ENCODE peak calls at places on chromosomes 13 and 19, in five cellular contexts. O is CD8-positive, alpha-beta T cell; Z is heart right ventricle; L is right cardiac atrium; K is heart left ventricle. Q is an unnamed sample.
A peak's percentile ranks its signal among the peaks of the same experiment; 100 is the strongest.

GRCh38 chr19:6769006-6769637 is 1.9 kb upstream of the SH2D3A start:
- DNase-seq in O (no peak), Z (no peak), L (no peak), K (no peak), Q (no peak)

GRCh38 chr13:44797685-44798084 is 191.6 kb downstream of the NUFIP1 start:
- DNase-seq in O (no peak), Z (no peak), L (no peak), K (no peak), Q (no peak)

GRCh38 chr19:29439021-29439420 is 86.8 kb upstream of the VSTM2B start:
- DNase-seq in O (no peak), Z (no peak), L (no peak), K (no peak), Q (no peak)

GRCh38 chr19:4058696-4059492 is 7.8 kb downstream of the ZBTB7A start:
- DNase-seq in O (no peak), Z (no peak), L (peak; percentile 69), K (no peak), Q (no peak)

GRCh38 chr13:24275041-24275440 is 34.3 kb upstream of the C1QTNF9 start:
- DNase-seq in O (no peak), Z (no peak), L (no peak), K (no peak), Q (no peak)

GRCh38 chr19:17544418-17544817 is 11.0 kb upstream of the COLGALT1 start:
- DNase-seq in O (no peak), Z (no peak), L (peak; percentile 2), K (no peak), Q (no peak)

GRCh38 chr19:10237702-10238101 is 6.6 kb upstream of the S1PR2 start:
- DNase-seq in O (no peak), Z (no peak), L (no peak), K (no peak), Q (no peak)

GRCh38 chr13:44326961-44327360 is 46.7 kb upstream of the SERP2 start:
- DNase-seq in O (no peak), Z (no peak), L (no peak), K (no peak), Q (no peak)

GRCh38 chr19:588758-589692 is 656 bp upstream of the HCN2 start:
- DNase-seq in O (no peak), Z (peak; percentile 13), L (no peak), K (no peak), Q (no peak)

GRCh38 chr19:55605637-55606470 is at the start of gene ZNF865:
- DNase-seq in O (peak; percentile 70), Z (peak; percentile 63), L (peak; percentile 84), K (peak; percentile 75), Q (peak; percentile 78)

GRCh38 chr13:38814331-38814730 is 127.5 kb downstream of the FREM2 start:
- DNase-seq in O (no peak), Z (no peak), L (no peak), K (no peak), Q (no peak)

GRCh38 chr13:24133396-24133795 is 27.1 kb upstream of the SPATA13 start:
- DNase-seq in O (no peak), Z (no peak), L (no peak), K (no peak), Q (no peak)

GRCh38 chr13:94209110-94209509 is 270.4 kb downstream of the DCT start:
- DNase-seq in O (no peak), Z (no peak), L (no peak), K (no peak), Q (no peak)

GRCh38 chr13:31913459-31913858 is 118.1 kb upstream of the FRY start:
- DNase-seq in O (no peak), Z (no peak), L (no peak), K (no peak), Q (no peak)

GRCh38 chr13:87280139-87280538 is 391.0 kb upstream of the SLITRK5 start:
- DNase-seq in O (no peak), Z (no peak), L (no peak), K (no peak), Q (no peak)

GRCh38 chr19:42286349-42287016 is 15.4 kb upstream of the PRR19 start:
- DNase-seq in O (no peak), Z (peak; percentile 57), L (peak; percentile 84), K (peak; percentile 62), Q (no peak)
- H3K4me1 ChIP-seq in O (peaks cover 30% of the 10 kb centered on the region), Z (peaks cover 46% of the 10 kb centered on the region), L (peaks cover 26% of the 10 kb centered on the region), K (peaks cover 45% of the 10 kb centered on the region), Q (peaks cover 34% of the 10 kb centered on the region)

DNA sequence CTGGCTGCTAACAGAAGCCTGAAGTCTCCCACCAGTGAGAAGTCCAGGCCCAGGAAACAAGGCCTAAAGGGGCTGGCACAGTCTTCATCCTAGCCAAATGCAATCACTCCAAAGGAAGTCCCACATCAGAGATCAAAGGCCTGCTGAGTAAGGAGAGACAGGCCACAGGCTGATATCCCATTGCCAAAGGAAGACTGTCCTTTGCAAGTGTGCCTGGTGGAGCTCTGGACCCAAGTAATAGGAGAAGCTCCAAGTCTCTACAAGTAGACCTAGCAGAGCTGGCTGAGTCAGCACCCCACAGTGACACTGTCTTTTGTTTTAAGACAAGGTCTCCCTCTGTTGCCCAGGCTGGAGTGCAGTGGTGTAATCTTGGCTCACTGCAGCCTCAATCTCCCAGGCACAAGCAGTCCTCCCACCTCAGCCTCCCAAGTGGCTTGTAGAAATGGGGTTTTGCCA is 4.5 kb downstream of the DBP start:
- DNase-seq in O (no peak), Z (no peak), L (no peak), K (no peak), Q (no peak)
- H3K27ac ChIP-seq in O (no peak overlapping the region), Z (peak overlapping the region; percentile 95), L (no peak overlapping the region), K (peak overlapping the region; percentile 98), Q (no peak overlapping the region)

DNA sequence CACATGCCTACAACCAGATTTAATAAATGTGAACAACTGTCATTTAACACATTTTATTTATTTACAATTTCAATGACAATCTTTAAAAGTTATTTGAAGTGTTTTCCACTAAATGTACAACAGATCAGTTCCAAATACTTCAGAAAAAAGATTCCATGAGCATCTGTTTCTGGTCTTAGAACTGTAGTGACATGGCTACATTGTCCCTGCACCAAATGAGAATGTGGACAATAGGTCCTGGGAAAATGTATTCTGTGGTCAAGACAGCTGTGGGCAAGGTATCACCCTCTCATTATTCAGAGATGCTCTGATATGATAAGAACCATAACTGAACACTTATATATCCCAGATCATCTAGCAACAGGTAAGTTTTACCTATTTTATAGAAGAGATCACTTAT is 43.7 kb downstream of the ELF1 start:
- DNase-seq in O (no peak), Z (no peak), L (no peak), K (no peak), Q (no peak)
- H3K4me1 ChIP-seq in O (peaks cover 78% of the 10 kb centered on the region), Z (peaks cover 99% of the 10 kb centered on the region), L (peaks cover 9% of the 10 kb centered on the region), K (peaks cover 98% of the 10 kb centered on the region), Q (no peaks in the 10 kb centered on the region)

GRCh38 chr19:56838680-56838929 is 1.9 kb downstream of the PEG3 start:
- DNase-seq in O (no peak), Z (no peak), L (no peak), K (no peak), Q (no peak)

GRCh38 chr19:56838930-56839664 is 1.4 kb downstream of the PEG3 start:
- DNase-seq in O (peak; percentile 59), Z (peak; percentile 94), L (peak; percentile 99), K (peak; percentile 95), Q (no peak)

GRCh38 chr19:56837004-56837403 is 3.5 kb downstream of the PEG3 start:
- DNase-seq in O (no peak), Z (no peak), L (peak; percentile 41), K (no peak), Q (no peak)

GRCh38 chr19:56837492-56837891 is 3.0 kb downstream of the PEG3 start:
- DNase-seq in O (no peak), Z (peak; percentile 76), L (peak; percentile 92), K (peak; percentile 81), Q (no peak)

DNA sequence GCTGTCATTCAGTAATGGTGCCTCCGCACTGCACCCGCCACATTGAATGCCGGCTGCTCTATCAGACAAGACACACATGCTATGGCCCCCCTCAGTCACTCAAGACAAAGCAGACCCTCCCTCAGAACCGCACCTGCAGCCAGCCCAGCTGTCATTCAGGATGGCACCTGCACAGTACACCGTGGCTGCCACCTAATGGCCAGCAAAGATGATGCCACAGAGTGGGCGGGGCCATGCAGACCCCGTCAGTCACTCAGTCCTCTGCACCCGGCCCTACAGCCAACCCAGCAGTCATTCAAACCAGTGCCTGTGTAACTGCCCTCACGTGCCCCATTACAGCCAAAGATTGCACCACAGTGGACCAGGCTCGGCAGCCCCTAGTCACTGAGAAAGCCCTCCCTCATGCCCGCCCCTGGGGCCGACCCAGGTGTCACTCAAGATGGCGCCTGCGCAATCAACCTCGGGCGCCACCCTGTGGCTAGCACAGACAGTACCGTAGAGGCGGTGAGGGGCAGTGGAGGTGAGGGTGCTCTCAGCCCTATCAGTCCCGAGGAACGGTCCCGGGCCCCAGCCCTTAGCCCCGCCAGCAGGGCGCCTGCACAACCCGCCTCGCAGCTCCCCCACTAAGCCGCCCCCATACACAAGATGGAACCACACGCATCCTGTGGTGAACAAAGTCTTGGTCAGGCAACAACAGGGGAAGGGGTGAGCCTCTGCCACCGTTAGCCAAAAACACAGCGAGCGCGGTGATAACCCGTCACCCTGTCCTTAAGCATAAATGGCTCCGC is 2.4 kb downstream of the PEG3 start:
- DNase-seq in O (no peak), Z (peak; percentile 75), L (peak; percentile 89), K (peak; percentile 71), Q (no peak)
- H3K27ac ChIP-seq in O (no peak overlapping the region), Z (peak overlapping the region; percentile 91), L (peak overlapping the region; percentile 65), K (peak overlapping the region; percentile 94), Q (no peak overlapping the region)

GRCh38 chr13:112968380-112968909 is 569 bp upstream of the MCF2L start:
- DNase-seq in O (peak; percentile 75), Z (peak; percentile 62), L (peak; percentile 69), K (no peak), Q (no peak)

GRCh38 chr13:112971288-112971643 is 2.3 kb downstream of the MCF2L start:
- DNase-seq in O (no peak), Z (no peak), L (peak; percentile 6), K (no peak), Q (no peak)

GRCh38 chr13:112968910-112969691 is at the start of gene MCF2L:
- DNase-seq in O (peak; percentile 77), Z (peak; percentile 50), L (peak; percentile 67), K (peak; percentile 50), Q (no peak)

GRCh38 chr13:112970552-112971287 is 1.7 kb downstream of the MCF2L start:
- DNase-seq in O (no peak), Z (no peak), L (peak; percentile 21), K (no peak), Q (no peak)

GRCh38 chr13:112969692-112970338 is 801 bp downstream of the MCF2L start:
- DNase-seq in O (no peak), Z (no peak), L (no peak), K (no peak), Q (no peak)
- H3K4me1 ChIP-seq in O (peaks cover 23% of the 10 kb centered on the region), Z (peaks cover 31% of the 10 kb centered on the region), L (no peaks in the 10 kb centered on the region), K (peaks cover 11% of the 10 kb centered on the region), Q (no peaks in the 10 kb centered on the region)